ENCODE peak calls at places on chromosomes 5 and 9, in four cellular contexts. One of them, this sample, is unnamed.

GRCh38 chr5:108366500-108366899 is 15.4 kb downstream of the FBXL17 start:
- DNase-seq in CD8-positive, alpha-beta memory T cell: no peak
- DNase-seq in kidney tubule cell: no peak
- DNase-seq in M059J: no peak
- DNase-seq in this sample: no peak

GRCh38 chr5:157159209-157159751 is 6.8 kb downstream of the GARIN3 start:
- DNase-seq in CD8-positive, alpha-beta memory T cell: peak
- DNase-seq in kidney tubule cell: no peak
- DNase-seq in M059J: no peak
- DNase-seq in this sample: no peak

GRCh38 chr5:124061663-124062062 is 549.7 kb downstream of the CSNK1G3 start:
- DNase-seq in CD8-positive, alpha-beta memory T cell: no peak
- DNase-seq in kidney tubule cell: no peak
- DNase-seq in M059J: peak
- DNase-seq in this sample: peak

GRCh38 chr9:14838701-14839100 is 71.5 kb downstream of the FREM1 start:
- DNase-seq in CD8-positive, alpha-beta memory T cell: no peak
- DNase-seq in kidney tubule cell: no peak
- DNase-seq in M059J: no peak
- DNase-seq in this sample: no peak

GRCh38 chr9:130444565-130445221 is at the start of gene ASS1:
- DNase-seq in CD8-positive, alpha-beta memory T cell: peak
- DNase-seq in kidney tubule cell: peak
- DNase-seq in M059J: no peak
- DNase-seq in this sample: peak

GRCh38 chr5:42591026-42591425 is 165.6 kb upstream of the CCDC152 start:
- DNase-seq in CD8-positive, alpha-beta memory T cell: no peak
- DNase-seq in kidney tubule cell: no peak
- DNase-seq in M059J: no peak
- DNase-seq in this sample: no peak

GRCh38 chr5:41638685-41639084 is 128.3 kb upstream of the PLCXD3 start:
- DNase-seq in CD8-positive, alpha-beta memory T cell: no peak
- DNase-seq in kidney tubule cell: no peak
- DNase-seq in M059J: no peak
- DNase-seq in this sample: no peak

GRCh38 chr5:39076757-39077475 is 2.7 kb upstream of the RICTOR start:
- DNase-seq in CD8-positive, alpha-beta memory T cell: no peak
- DNase-seq in kidney tubule cell: peak
- DNase-seq in M059J: peak
- DNase-seq in this sample: no peak

GRCh38 chr9:6759114-6759977 is 1.6 kb downstream of the KDM4C start:
- DNase-seq in CD8-positive, alpha-beta memory T cell: no peak
- DNase-seq in kidney tubule cell: peak
- DNase-seq in M059J: peak
- DNase-seq in this sample: no peak

GRCh38 chr5:132230871-132231270 is 3.2 kb upstream of the P4HA2 start:
- DNase-seq in CD8-positive, alpha-beta memory T cell: no peak
- DNase-seq in kidney tubule cell: no peak
- DNase-seq in M059J: no peak
- DNase-seq in this sample: no peak

GRCh38 chr9:121169094-121169601 is 32.5 kb downstream of the RAB14 start:
- DNase-seq in CD8-positive, alpha-beta memory T cell: peak
- DNase-seq in kidney tubule cell: no peak
- DNase-seq in M059J: no peak
- DNase-seq in this sample: peak

GRCh38 chr5:52859619-52860018 is 71.9 kb downstream of the ITGA1 start:
- DNase-seq in CD8-positive, alpha-beta memory T cell: no peak
- DNase-seq in kidney tubule cell: peak
- DNase-seq in M059J: peak
- DNase-seq in this sample: peak

GRCh38 chr5:141529873-141530272 is 41.0 kb downstream of the PCDHGC5 start:
- DNase-seq in CD8-positive, alpha-beta memory T cell: no peak
- DNase-seq in kidney tubule cell: no peak
- DNase-seq in M059J: no peak
- DNase-seq in this sample: no peak

GRCh38 chr9:124239249-124240073 is 18.3 kb upstream of the NEK6 start:
- DNase-seq in CD8-positive, alpha-beta memory T cell: no peak
- DNase-seq in kidney tubule cell: peak
- DNase-seq in M059J: no peak
- DNase-seq in this sample: no peak